ENCODE peak calls at places on chromosomes 1 and 21, in nine cellular contexts. N is CD8-positive, alpha-beta memory T cell; O is body of pancreas; P is choroid plexus epithelial cell; S is naive thymus-derived CD4-positive, alpha-beta T cell; T is adrenal gland; X is fibroblast of pulmonary artery; Y is IMR-90; J is cardiac muscle cell. C is an unnamed sample.

GRCh38 chr1:62689524-62689923 is 1.3 kb upstream of the DOCK7 start:
- DNase-seq in O (no peak), T (no peak), P (peak; percentile 71), S (no peak), X (peak; percentile 62), N (no peak), Y (peak; percentile 91), J (peak; percentile 22), C (no peak)

GRCh38 chr1:158014702-158015320 is 21.4 kb downstream of the KIRREL1 start:
- DNase-seq in S (no peak), O (no peak), N (no peak), X (no peak), P (no peak), J (no peak), Y (no peak), T (no peak), C (no peak)

GRCh38 chr1:200837931-200838571 is 34.7 kb upstream of the GPR25 start:
- DNase-seq in O (no peak), S (no peak), J (no peak), T (no peak), X (peak; percentile 48), N (no peak), Y (peak; percentile 41), P (peak; percentile 48), C (no peak)

GRCh38 chr21:32544697-32545096 is 40.6 kb downstream of the TCP10L start:
- DNase-seq in O (no peak), N (no peak), P (no peak), J (no peak), S (no peak), Y (no peak), T (no peak), X (peak; percentile 68), C (no peak)

GRCh38 chr1:109993885-109994284 is 9.3 kb downstream of the AHCYL1 start:
- DNase-seq in O (peak; percentile 38), T (no peak), S (no peak), X (peak; percentile 52), N (no peak), J (no peak), P (peak; percentile 39), Y (peak; percentile 39), C (no peak)

GRCh38 chr1:96464991-96465875 is 256.4 kb upstream of the PTBP2 start:
- DNase-seq in Y (peak; percentile 80), T (no peak), O (peak; percentile 5), P (peak; percentile 32), J (no peak), S (no peak), N (no peak), X (peak; percentile 61), C (no peak)

GRCh38 chr1:234960722-234961467 is 167.7 kb downstream of the TOMM20 start:
- DNase-seq in S (no peak), P (peak; percentile 65), N (no peak), Y (peak; percentile 67), T (no peak), J (no peak), X (peak; percentile 83), O (peak; percentile 80), C (no peak)

GRCh38 chr1:151371744-151372410 is 628 bp downstream of the SELENBP1 start:
- DNase-seq in S (no peak), N (no peak), Y (peak; percentile 35), O (peak; percentile 67), X (peak; percentile 75), J (peak; percentile 37), P (no peak), T (peak; percentile 53), C (no peak)

GRCh38 chr1:2820731-2821372 is 19.4 kb upstream of the TTC34 start:
- DNase-seq in Y (no peak), N (no peak), T (no peak), S (no peak), P (no peak), J (no peak), O (no peak), X (no peak), C (no peak)

GRCh38 chr1:170221031-170221430 is 75.3 kb downstream of the NTMT2 start:
- DNase-seq in J (peak; percentile 85), X (peak; percentile 65), T (no peak), N (no peak), P (no peak), S (no peak), Y (no peak), O (peak; percentile 5), C (no peak)

GRCh38 chr21:41817877-41818855 is 51.3 kb upstream of the RIPK4 start:
- DNase-seq in O (no peak), J (no peak), Y (no peak), T (no peak), S (no peak), X (no peak), P (no peak), N (no peak), C (peak; percentile 48)

GRCh38 chr1:203512830-203513578 is 19.1 kb downstream of the OPTC start:
- DNase-seq in X (peak; percentile 92), O (no peak), N (no peak), S (peak; percentile 65), Y (peak; percentile 97), J (no peak), P (peak; percentile 96), T (peak; percentile 85), C (peak; percentile 26)

GRCh38 chr1:27382950-27383627 is at the start of gene CD164L2:
- DNase-seq in O (peak; percentile 91), N (no peak), P (no peak), T (no peak), J (peak; percentile 39), X (no peak), Y (no peak), S (peak; percentile 45), C (no peak)

GRCh38 chr1:46248122-46248920 is 758 bp downstream of the RAD54L start:
- DNase-seq in T (peak; percentile 6), P (no peak), S (peak; percentile 20), O (peak; percentile 34), Y (no peak), N (no peak), J (peak; percentile 21), X (no peak), C (peak; percentile 19)

GRCh38 chr1:27519341-27520258 is 29.6 kb upstream of the WASF2 start:
- DNase-seq in Y (no peak), P (no peak), O (peak; percentile 44), S (no peak), X (no peak), J (peak; percentile 74), N (no peak), T (peak; percentile 93), C (no peak)

DNA sequence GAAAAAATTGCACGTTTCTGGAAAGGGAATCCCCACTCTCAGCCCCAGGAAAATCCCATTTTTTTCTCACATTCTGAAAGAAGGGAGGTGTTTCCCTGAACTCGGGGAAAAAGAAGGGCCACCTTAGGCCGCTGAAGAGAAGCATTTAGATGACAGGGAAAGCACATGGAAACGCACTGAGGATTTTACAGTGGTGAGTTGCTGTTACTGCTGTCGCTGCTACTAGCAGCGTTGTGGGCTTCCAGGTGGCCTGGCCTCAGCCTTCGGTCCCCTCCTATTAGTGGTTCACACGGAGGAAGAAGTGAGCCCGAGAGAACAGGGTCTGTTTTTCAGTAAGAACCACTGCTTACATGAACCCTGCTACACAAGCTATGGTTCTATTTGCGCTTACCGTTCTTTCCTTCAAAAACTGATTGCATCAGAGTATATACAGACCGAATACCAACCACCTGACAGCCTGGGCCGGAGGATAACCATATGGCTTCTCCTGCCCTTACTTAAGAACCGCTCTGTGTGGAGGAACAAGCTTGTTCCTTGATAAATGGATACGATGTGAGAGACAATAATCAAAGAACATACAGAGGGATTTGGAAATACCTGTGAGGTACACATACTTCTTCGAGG is 986 bp upstream of the KCNT2 start:
- DNase-seq in T (no peak), X (no peak), S (no peak), Y (peak; percentile 11), J (peak; percentile 68), O (peak; percentile 18), P (no peak), N (no peak), C (no peak)
- H3K4me3 ChIP-seq in T (no peak overlapping the region), X (peak overlapping the region; percentile 84), S (no peak overlapping the region), Y (peak overlapping the region; percentile 53), J (peak overlapping the region; percentile 82), O (no peak overlapping the region), P (peak overlapping the region; percentile 79), N (no peak overlapping the region), C (no peak overlapping the region)

GRCh38 chr1:165875171-165875570 is 47.8 kb downstream of the UCK2 start:
- DNase-seq in O (peak; percentile 29), X (no peak), J (no peak), Y (no peak), N (no peak), S (no peak), T (no peak), P (no peak), C (peak; percentile 76)

GRCh38 chr1:165876121-165876520 is 48.7 kb downstream of the UCK2 start:
- DNase-seq in S (no peak), T (no peak), Y (no peak), X (no peak), P (no peak), O (no peak), N (no peak), J (no peak), C (no peak)

GRCh38 chr1:165873481-165873880 is 46.1 kb downstream of the UCK2 start:
- DNase-seq in T (no peak), P (no peak), S (no peak), X (no peak), J (no peak), O (no peak), Y (no peak), N (no peak), C (no peak)

GRCh38 chr1:165875604-165876003 is 48.2 kb downstream of the UCK2 start:
- DNase-seq in Y (no peak), T (no peak), P (no peak), N (no peak), S (no peak), O (no peak), J (no peak), X (no peak), C (no peak)

GRCh38 chr1:165874643-165875042 is 47.2 kb downstream of the UCK2 start:
- DNase-seq in N (no peak), P (no peak), Y (no peak), S (no peak), X (no peak), O (no peak), J (no peak), T (no peak), C (no peak)
- H3K4me3 ChIP-seq in N (no peak overlapping the region), P (no peak overlapping the region), Y (no peak overlapping the region), S (no peak overlapping the region), X (no peak overlapping the region), O (no peak overlapping the region), J (no peak overlapping the region), T (no peak overlapping the region), C (no peak overlapping the region)

GRCh38 chr1:40784771-40785151 is 1.2 kb downstream of the KCNQ4 start:
- DNase-seq in X (no peak), N (no peak), O (no peak), Y (no peak), J (no peak), P (no peak), T (no peak), S (no peak), C (no peak)
- H3K4me3 ChIP-seq in X (no peak overlapping the region), N (no peak overlapping the region), O (no peak overlapping the region), Y (no peak overlapping the region), J (no peak overlapping the region), P (no peak overlapping the region), T (no peak overlapping the region), S (no peak overlapping the region), C (no peak overlapping the region)

DNA sequence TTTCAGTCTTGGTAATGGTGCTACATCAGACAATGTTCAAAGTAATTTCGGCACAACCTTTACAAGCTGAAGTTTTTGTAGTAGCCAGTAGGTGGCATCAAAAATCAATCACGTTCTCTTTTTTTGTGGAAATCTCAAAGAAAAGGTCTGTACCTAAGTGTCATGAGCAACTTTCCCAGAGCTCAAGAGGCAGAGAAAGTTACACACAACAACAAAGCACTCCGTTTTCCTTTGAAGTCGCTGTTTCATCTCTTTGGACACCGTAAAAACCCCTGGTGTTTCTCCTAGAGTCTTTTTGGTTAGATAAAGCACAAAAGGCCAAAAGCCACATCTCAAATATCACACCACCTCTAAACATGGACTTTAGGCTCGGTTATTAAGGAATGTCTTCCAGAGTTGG is 131.6 kb downstream of the LHX8 start:
- DNase-seq in O (no peak), N (no peak), Y (peak; percentile 6), X (peak; percentile 66), S (peak; percentile 23), P (peak; percentile 62), J (peak; percentile 52), T (no peak), C (peak; percentile 52)
- H3K4me3 ChIP-seq in O (no peak overlapping the region), N (no peak overlapping the region), Y (no peak overlapping the region), X (no peak overlapping the region), S (no peak overlapping the region), P (no peak overlapping the region), J (no peak overlapping the region), T (no peak overlapping the region), C (no peak overlapping the region)